ENCODE peak calls at places on chromosome 22, in five cellular contexts. One of them, this sample, is unnamed.

GRCh38 chr22:23070418-23071162 is at the start of gene GNAZ:
- DNase-seq in DND-41: no peak
- DNase-seq in endodermal cell: peak; percentile 82
- DNase-seq in GM23248: peak; percentile 12
- DNase-seq in fibroblast of lung: no peak
- DNase-seq in this sample: no peak

GRCh38 chr22:48531721-48532435 is 1295.8 kb downstream of the BRD1 start:
- DNase-seq in fibroblast of lung: no peak
- DNase-seq in endodermal cell: no peak
- DNase-seq in GM23248: no peak
- DNase-seq in DND-41: no peak
- DNase-seq in this sample: no peak

GRCh38 chr22:23402275-23403151 is 177.6 kb downstream of the IGLL1 start:
- DNase-seq in GM23248: peak; percentile 69
- DNase-seq in endodermal cell: peak; percentile 93
- DNase-seq in fibroblast of lung: peak; percentile 21
- DNase-seq in DND-41: no peak
- DNase-seq in this sample: peak; percentile 85

GRCh38 chr22:46504586-46504985 is 32.8 kb downstream of the CELSR1 start:
- DNase-seq in GM23248: no peak
- DNase-seq in DND-41: no peak
- DNase-seq in fibroblast of lung: no peak
- DNase-seq in endodermal cell: no peak
- DNase-seq in this sample: no peak

GRCh38 chr22:42856179-42856864 is 751 bp downstream of the ARFGAP3 start:
- DNase-seq in fibroblast of lung: peak; percentile 36
- DNase-seq in GM23248: peak; percentile 71
- DNase-seq in endodermal cell: no peak
- DNase-seq in DND-41: peak; percentile 76
- DNase-seq in this sample: peak; percentile 62

GRCh38 chr22:39496131-39496838 is 5.8 kb upstream of the MIEF1 start:
- DNase-seq in fibroblast of lung: peak; percentile 60
- DNase-seq in GM23248: peak; percentile 87
- DNase-seq in DND-41: peak; percentile 48
- DNase-seq in endodermal cell: peak; percentile 90
- DNase-seq in this sample: peak; percentile 79

GRCh38 chr22:34973926-34974325 is 92.0 kb upstream of the ISX start:
- DNase-seq in fibroblast of lung: no peak
- DNase-seq in endodermal cell: peak; percentile 46
- DNase-seq in GM23248: no peak
- DNase-seq in DND-41: no peak
- DNase-seq in this sample: no peak

GRCh38 chr22:38257170-38257569 is 15.6 kb downstream of the TMEM184B start:
- DNase-seq in fibroblast of lung: peak; percentile 61
- DNase-seq in DND-41: no peak
- DNase-seq in GM23248: peak; percentile 94
- DNase-seq in endodermal cell: no peak
- DNase-seq in this sample: no peak

GRCh38 chr22:41828516-41828915 is 4.4 kb upstream of the SREBF2 start:
- DNase-seq in GM23248: no peak
- DNase-seq in fibroblast of lung: no peak
- DNase-seq in endodermal cell: no peak
- DNase-seq in DND-41: no peak
- DNase-seq in this sample: peak; percentile 47

GRCh38 chr22:38305481-38306448 is 11.5 kb downstream of the CSNK1E start:
- DNase-seq in GM23248: peak; percentile 58
- DNase-seq in endodermal cell: peak; percentile 88
- DNase-seq in DND-41: no peak
- DNase-seq in fibroblast of lung: peak; percentile 57
- DNase-seq in this sample: peak; percentile 64

GRCh38 chr22:19446603-19447387 is 716 bp downstream of the C22orf39 start:
- DNase-seq in GM23248: peak; percentile 40
- DNase-seq in fibroblast of lung: peak; percentile 5
- DNase-seq in DND-41: peak; percentile 35
- DNase-seq in endodermal cell: peak; percentile 88
- DNase-seq in this sample: peak; percentile 32

GRCh38 chr22:49872347-49872746 is 18.7 kb downstream of the ZBED4 start:
- DNase-seq in GM23248: no peak
- DNase-seq in fibroblast of lung: no peak
- DNase-seq in DND-41: no peak
- DNase-seq in endodermal cell: no peak
- DNase-seq in this sample: no peak

GRCh38 chr22:27170491-27170890 is 513.1 kb downstream of the MIAT start:
- DNase-seq in GM23248: peak; percentile 99
- DNase-seq in endodermal cell: no peak
- DNase-seq in DND-41: no peak
- DNase-seq in fibroblast of lung: peak; percentile 11
- DNase-seq in this sample: no peak

GRCh38 chr22:25690798-25691197 is 51.2 kb upstream of the MYO18B start:
- DNase-seq in endodermal cell: no peak
- DNase-seq in fibroblast of lung: no peak
- DNase-seq in GM23248: no peak
- DNase-seq in DND-41: no peak
- DNase-seq in this sample: no peak

GRCh38 chr22:34293324-34293723 is 373.0 kb upstream of the LARGE1 start:
- DNase-seq in fibroblast of lung: no peak
- DNase-seq in endodermal cell: no peak
- DNase-seq in GM23248: no peak
- DNase-seq in DND-41: no peak
- DNase-seq in this sample: no peak

GRCh38 chr22:17477401-17477833 is 85.9 kb upstream of the SLC25A18 start:
- DNase-seq in fibroblast of lung: peak; percentile 82
- DNase-seq in GM23248: no peak
- DNase-seq in endodermal cell: peak; percentile 44
- DNase-seq in DND-41: no peak
- DNase-seq in this sample: no peak
- H3K9ac ChIP-seq in fibroblast of lung: no peak overlapping the region
- H3K9ac ChIP-seq in GM23248: no peak overlapping the region
- H3K9ac ChIP-seq in endodermal cell: peak overlapping the region; percentile 1
- H3K9ac ChIP-seq in DND-41: no peak overlapping the region
- H3K9ac ChIP-seq in this sample: no peak overlapping the region

GRCh38 chr22:36467946-36468345 is 13.5 kb downstream of the TXN2 start:
- DNase-seq in DND-41: peak; percentile 79
- DNase-seq in GM23248: peak; percentile 89
- DNase-seq in endodermal cell: no peak
- DNase-seq in fibroblast of lung: peak; percentile 97
- DNase-seq in this sample: no peak
- H3K9ac ChIP-seq in DND-41: no peak overlapping the region
- H3K9ac ChIP-seq in GM23248: peak overlapping the region; percentile 44
- H3K9ac ChIP-seq in endodermal cell: no peak overlapping the region
- H3K9ac ChIP-seq in fibroblast of lung: peak overlapping the region; percentile 64
- H3K9ac ChIP-seq in this sample: peak overlapping the region; percentile 12

DNA sequence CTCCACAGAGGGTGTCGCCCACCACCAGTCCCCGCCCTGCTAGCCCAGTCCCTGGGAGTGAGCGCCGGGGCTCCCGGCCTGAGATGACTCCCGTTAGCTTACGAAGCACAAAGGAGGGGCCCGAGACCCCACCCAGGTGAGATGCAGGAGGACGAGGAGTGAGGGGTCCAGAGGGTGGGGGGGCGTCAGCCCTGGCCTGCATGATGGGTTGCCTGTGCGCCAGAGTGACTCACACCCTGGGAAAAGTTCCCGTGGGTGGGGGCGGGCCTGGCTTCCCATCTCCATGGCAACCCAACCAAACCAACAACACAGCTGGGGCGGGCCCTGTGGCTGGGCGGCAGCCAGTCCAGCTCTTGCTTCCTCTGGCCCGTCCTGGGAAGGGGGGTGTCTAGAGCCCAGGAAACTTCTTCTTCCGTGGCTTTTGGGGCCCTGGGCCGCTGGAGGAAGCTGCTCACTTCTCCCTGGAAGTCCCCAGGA is 4.5 kb downstream of the GAS2L1 start:
- DNase-seq in GM23248: peak; percentile 99
- DNase-seq in DND-41: peak; percentile 32
- DNase-seq in endodermal cell: peak; percentile 88
- DNase-seq in fibroblast of lung: peak; percentile 97
- DNase-seq in this sample: peak; percentile 94
- H3K9ac ChIP-seq in GM23248: peak overlapping the region; percentile 86
- H3K9ac ChIP-seq in DND-41: no peak overlapping the region
- H3K9ac ChIP-seq in endodermal cell: no peak overlapping the region
- H3K9ac ChIP-seq in fibroblast of lung: peak overlapping the region; percentile 61
- H3K9ac ChIP-seq in this sample: peak overlapping the region; percentile 26

DNA sequence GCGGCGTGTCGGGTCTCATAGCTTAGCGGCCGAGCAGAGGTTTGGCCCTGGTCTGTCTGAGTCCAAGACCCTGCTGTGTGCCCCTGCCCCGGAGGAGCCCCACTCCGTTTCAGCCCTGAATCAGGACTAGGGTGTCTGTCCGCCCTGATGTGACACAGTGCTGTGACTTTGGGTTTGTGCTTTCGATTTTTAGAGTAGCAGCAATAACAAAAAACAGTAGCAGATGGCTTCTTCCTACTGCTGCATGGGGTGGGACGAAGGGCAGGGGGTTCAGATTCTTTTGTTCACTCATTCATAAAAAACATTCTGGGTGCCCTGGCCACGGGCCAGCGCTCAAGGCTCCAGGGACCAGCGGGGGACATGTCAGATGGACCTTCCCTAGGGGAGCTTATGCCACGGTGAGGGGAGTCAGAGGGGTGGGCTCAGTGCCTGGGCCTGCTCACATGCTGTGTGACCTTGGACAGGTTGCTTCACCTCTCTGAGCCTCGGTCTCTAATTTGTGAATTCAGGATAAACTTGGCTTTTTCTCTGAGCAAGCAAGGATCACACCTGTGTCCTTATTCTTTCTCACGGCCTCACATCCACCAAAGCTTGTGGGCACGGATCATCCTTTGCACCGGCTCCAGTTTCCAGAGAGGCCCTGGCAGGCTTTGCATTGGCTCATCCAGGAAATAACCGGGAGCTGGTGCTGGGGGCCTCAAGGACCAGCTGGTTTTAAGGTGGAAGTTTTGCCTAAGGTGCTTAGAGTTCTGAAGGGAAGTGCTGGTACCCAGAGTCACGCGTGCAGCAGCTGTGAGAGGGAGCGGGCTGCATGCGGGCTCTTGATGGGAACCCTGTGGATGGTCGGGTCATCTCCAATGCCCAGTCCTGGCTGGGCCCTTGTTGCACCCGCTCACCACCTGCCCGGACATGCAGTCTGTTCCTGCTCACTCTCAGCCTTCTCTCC is 24.4 kb upstream of the PRR5 start:
- DNase-seq in GM23248: no peak
- DNase-seq in DND-41: no peak
- DNase-seq in endodermal cell: no peak
- DNase-seq in fibroblast of lung: no peak
- DNase-seq in this sample: no peak
- H3K9ac ChIP-seq in GM23248: no peak overlapping the region
- H3K9ac ChIP-seq in DND-41: no peak overlapping the region
- H3K9ac ChIP-seq in endodermal cell: no peak overlapping the region
- H3K9ac ChIP-seq in fibroblast of lung: no peak overlapping the region
- H3K9ac ChIP-seq in this sample: peak overlapping the region; percentile 76